ENCODE peak calls at places on chromosome X, in five cellular contexts. K is WTC11, J is psoas muscle, T is body of pancreas, Z is lung. P is an unnamed sample.

GRCh38 chrX:115339441-115340025 is 50.0 kb downstream of the LUZP4 start:
- DNase-seq in Z (no peak), K (no peak), J (no peak), T (no peak), P (no peak)

GRCh38 chrX:1205681-1206611 is 6.5 kb downstream of the CRLF2 start:
- DNase-seq in T (peak; percentile 46), Z (no peak), J (no peak), K (no peak), P (no peak)

GRCh38 chrX:40938418-40938817 is 146.8 kb upstream of the USP9X start:
- DNase-seq in Z (no peak), K (no peak), T (peak; percentile 3), J (no peak), P (no peak)

GRCh38 chrX:97200454-97200853 is 316.7 kb downstream of the RPA4 start:
- DNase-seq in K (peak; percentile 36), Z (no peak), J (no peak), T (no peak), P (no peak)

GRCh38 chrX:13082286-13083065 is 38.1 kb upstream of the FAM9C start:
- DNase-seq in T (no peak), Z (no peak), K (no peak), J (no peak), P (no peak)

GRCh38 chrX:147550217-147550616 is 361.5 kb upstream of the FMR1 start:
- DNase-seq in Z (no peak), K (no peak), J (no peak), T (peak; percentile 13), P (no peak)

GRCh38 chrX:39477031-39477430 is 620.7 kb downstream of the BCOR start:
- DNase-seq in J (no peak), K (no peak), T (no peak), Z (no peak), P (no peak)

GRCh38 chrX:17826609-17827496 is 34.2 kb downstream of the RAI2 start:
- DNase-seq in J (no peak), T (no peak), Z (no peak), K (no peak), P (no peak)

GRCh38 chrX:110180176-110180927 is 137.5 kb downstream of the AMMECR1 start:
- DNase-seq in J (no peak), T (no peak), Z (no peak), K (no peak), P (no peak)

DNA sequence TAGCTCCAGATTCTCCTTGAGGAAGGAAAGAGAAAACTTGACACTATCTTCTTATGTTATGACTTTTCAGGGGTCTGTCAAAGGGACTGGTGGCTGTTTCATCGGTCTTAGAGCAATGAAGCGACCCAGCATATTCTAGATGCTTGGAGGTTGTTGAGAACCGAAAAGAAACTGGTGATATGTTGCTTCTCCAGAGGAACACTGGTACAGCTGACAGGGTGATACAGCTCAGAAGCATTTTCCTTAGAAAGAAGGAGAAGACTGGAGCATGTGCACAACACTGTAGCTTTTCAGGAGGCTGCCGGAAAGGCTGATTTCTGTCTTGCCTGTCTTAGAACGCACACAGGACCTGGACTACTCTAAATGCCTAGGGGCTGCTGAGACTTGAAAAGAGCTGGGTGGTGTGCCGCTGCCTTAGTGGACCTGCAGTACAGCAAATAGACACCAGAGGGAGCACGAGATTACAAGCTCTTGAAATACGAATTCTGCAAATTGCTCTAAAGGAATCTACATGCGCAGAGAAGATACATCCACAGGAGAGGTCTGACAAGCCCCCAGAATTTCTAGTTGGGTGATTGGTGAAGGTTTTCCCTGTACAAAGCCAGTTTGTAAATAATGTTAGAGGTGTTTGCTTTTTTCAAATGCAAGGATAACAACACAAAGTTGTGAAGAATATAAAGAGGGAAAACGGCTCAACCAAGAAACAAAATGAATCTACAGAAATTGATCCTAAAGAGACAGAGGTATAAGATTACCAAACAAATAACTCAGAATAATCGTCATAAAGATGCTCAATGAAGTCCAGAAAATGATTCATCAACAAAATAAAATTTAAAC is 223.1 kb upstream of the DMD start:
- DNase-seq in K (peak; percentile 63), Z (peak; percentile 50), J (peak; percentile 30), T (peak; percentile 46), P (peak; percentile 60)
- TF ChIP-seq CTCF in K (peak; percentile 61), Z (peak; percentile 67), J (peak; percentile 94), T (peak; percentile 48), P (peak; percentile 74)

DNA sequence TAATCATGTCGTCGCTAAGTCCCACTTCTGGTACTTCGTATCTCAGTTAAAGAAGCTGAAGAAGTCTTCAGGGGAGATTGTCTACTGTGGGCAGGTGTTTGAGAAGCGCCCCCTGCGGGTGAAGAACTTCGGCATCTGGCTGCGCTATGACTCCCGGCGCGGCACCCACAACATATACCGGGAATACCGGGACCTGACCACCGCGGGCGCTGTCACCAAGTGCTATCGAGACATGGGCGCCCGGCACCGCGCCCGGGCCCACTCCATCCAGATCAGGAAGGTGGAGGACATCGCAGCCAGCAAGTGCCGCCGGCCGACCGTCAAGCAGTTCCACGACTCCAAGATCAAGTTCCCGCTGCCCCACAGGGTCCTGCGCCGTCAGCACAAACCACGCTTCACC is 11.3 kb downstream of the PNCK start:
- DNase-seq in T (peak; percentile 58), K (peak; percentile 75), Z (no peak), J (peak; percentile 43), P (peak; percentile 63)
- TF ChIP-seq CTCF in T (peak; percentile 17), K (peak; percentile 30), Z (no peak), J (peak; percentile 36), P (no peak)

DNA sequence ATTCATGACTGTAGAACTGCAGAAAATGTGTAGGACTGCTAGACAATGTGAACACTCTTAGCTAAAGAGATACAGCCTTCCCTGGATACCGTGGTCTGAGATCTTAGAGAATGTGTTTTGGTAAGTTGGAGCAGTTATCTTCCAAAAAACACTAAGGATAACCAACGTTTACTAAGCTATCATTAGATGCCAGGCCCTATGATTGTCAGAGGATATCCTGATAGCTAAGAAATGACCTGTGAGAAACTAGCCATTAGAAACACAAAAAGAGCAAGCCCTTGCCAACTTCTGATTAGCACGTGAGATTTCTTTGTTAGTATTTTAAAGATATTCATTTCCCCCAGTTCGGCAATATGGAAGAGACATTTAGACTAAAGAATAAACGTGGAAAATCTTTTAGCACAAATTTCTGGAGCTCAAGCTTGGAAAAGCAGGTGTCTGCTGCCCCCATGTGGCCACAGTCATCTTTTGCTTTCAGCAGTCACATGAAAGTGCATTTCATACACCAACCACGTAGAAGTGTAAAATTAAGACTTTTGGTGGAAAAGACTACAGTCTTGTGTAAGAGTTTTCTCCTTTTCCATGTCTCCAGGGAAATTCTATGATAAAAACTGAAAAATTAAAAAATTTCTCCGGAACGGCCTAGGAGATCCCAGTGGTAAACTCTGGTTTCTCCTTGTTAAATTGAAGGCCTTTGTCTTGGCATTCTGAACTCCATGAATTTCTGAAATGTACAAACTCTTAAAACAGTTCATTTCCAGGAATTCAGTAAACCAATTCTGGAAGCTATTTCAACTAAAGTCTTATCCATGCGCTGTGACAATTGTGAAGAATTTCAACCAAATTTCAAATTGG is 136.4 kb downstream of the ZNF674 start:
- DNase-seq in K (peak; percentile 67), Z (peak; percentile 53), T (peak; percentile 64), J (peak; percentile 61), P (peak; percentile 76)
- TF ChIP-seq CTCF in K (peak; percentile 63), Z (peak; percentile 76), T (peak; percentile 61), J (peak; percentile 93), P (peak; percentile 58)

DNA sequence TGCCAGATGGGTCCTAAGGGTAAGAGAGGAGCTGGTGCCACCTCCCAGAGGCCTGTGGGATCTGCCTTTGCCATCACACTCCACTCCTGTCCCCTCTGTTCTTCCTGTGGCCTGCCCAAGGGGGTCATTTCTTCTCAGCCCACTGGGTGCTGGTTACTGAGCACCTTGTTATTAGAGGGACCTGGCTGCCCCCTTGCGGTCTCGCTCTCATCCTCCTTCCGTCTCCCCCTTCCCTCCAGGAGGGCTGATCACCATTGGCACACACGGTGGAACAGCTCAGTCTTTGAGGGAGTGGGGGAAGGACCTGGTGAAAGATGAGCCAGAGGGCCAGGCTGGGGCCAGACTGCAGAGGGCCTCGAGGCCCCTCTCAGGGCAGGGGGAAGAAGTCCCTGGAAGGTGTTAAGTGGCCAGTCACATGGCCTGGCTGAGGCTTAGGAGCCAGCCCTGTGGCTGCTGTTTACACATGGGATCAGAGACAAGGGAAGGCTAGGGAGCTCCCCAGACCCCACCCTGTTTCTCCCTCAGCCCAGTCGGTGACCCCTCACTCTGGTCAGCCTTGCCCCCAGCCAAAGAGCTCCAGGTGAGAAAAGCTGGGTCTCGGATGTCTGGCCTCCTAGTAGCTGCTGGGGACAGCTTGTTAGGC is 68.1 kb downstream of the MTMR1 start:
- DNase-seq in Z (no peak), K (no peak), T (no peak), J (no peak), P (no peak)
- TF ChIP-seq CTCF in Z (no peak), K (no peak), T (no peak), J (no peak), P (no peak)

GRCh38 chrX:154481911-154482601 is 3.0 kb upstream of the LAGE3 start:
- DNase-seq in J (no peak), K (no peak), Z (no peak), T (no peak), P (no peak)
- TF ChIP-seq CTCF in J (no peak), K (no peak), Z (no peak), T (no peak), P (no peak)

GRCh38 chrX:49166914-49167739 is 4.6 kb downstream of the MAGIX start:
- DNase-seq in T (peak; percentile 57), Z (peak; percentile 66), K (no peak), J (peak; percentile 81), P (peak; percentile 51)

GRCh38 chrX:49163555-49164419 is 1.2 kb downstream of the MAGIX start:
- DNase-seq in T (peak; percentile 91), K (peak; percentile 90), J (peak; percentile 87), Z (peak; percentile 90), P (peak; percentile 86)

GRCh38 chrX:49164589-49165360 is 2.2 kb downstream of the MAGIX start:
- DNase-seq in K (no peak), J (no peak), T (no peak), Z (no peak), P (no peak)

GRCh38 chrX:49167740-49168108 is 4.0 kb upstream of the PLP2 start:
- DNase-seq in K (no peak), Z (no peak), J (no peak), T (no peak), P (no peak)

GRCh38 chrX:49165901-49166881 is 3.6 kb downstream of the MAGIX start:
- DNase-seq in Z (peak; percentile 77), K (peak; percentile 89), J (peak; percentile 80), T (peak; percentile 83), P (peak; percentile 66)
- TF ChIP-seq CTCF in Z (no peak), K (no peak), J (peak; percentile 27), T (no peak), P (no peak)

P was measured in stomach.